ENCODE peak calls at places on chromosome X, in ten cellular contexts. J is ascending aorta, T is glutamatergic neuron, C is A549, Z is Peyer's patch, X is AG10803, O is PC-3, F is fibroblast of lung, I is left ventricle myocardium inferior, R is choroid plexus epithelial cell. A is an unnamed sample.

GRCh38 chrX:149286940-149287349 is 218.2 kb downstream of the IDS start:
- DNase-seq in Z (peak; percentile 63), F (peak; percentile 55), J (no peak), I (no peak), C (peak; percentile 38), R (peak; percentile 70), T (peak; percentile 39), X (peak; percentile 28), O (peak; percentile 52), A (peak; percentile 66)

GRCh38 chrX:105260291-105261043 is 40.0 kb upstream of the TEX13A start:
- DNase-seq in O (no peak), J (no peak), Z (no peak), I (peak; percentile 13), C (no peak), X (no peak), F (no peak), R (no peak), T (no peak), A (no peak)

GRCh38 chrX:107716045-107716684 is 59.4 kb downstream of the TSC22D3 start:
- DNase-seq in C (no peak), Z (peak; percentile 56), X (peak; percentile 23), I (no peak), R (peak; percentile 34), O (peak; percentile 28), T (peak; percentile 73), F (no peak), J (peak; percentile 64), A (peak; percentile 20)

GRCh38 chrX:19931146-19931545 is 43.7 kb upstream of the SH3KBP1 start:
- DNase-seq in C (no peak), I (no peak), T (no peak), F (no peak), O (no peak), X (peak; percentile 21), J (no peak), Z (no peak), R (no peak), A (no peak)

GRCh38 chrX:101462892-101463291 is 22.4 kb upstream of the ARMCX4 start:
- DNase-seq in O (peak; percentile 63), J (no peak), Z (no peak), C (peak; percentile 21), I (no peak), R (peak; percentile 62), F (peak; percentile 29), X (peak; percentile 21), T (no peak), A (peak; percentile 38)

GRCh38 chrX:2697741-2698294 is 6.7 kb downstream of the CD99 start:
- DNase-seq in F (peak; percentile 47), J (no peak), T (no peak), R (peak; percentile 49), I (no peak), X (no peak), O (no peak), Z (no peak), C (no peak), A (no peak)

GRCh38 chrX:103453655-103454054 is 65.6 kb downstream of the RAB40A start:
- DNase-seq in F (peak; percentile 97), O (peak; percentile 92), X (peak; percentile 86), Z (no peak), T (no peak), J (no peak), C (peak; percentile 59), R (peak; percentile 94), I (no peak), A (peak; percentile 93)

GRCh38 chrX:105483011-105483410 is 262.5 kb upstream of the TEX13A start:
- DNase-seq in O (peak; percentile 64), Z (no peak), J (no peak), I (no peak), T (no peak), C (no peak), R (peak; percentile 70), F (peak; percentile 60), X (no peak), A (peak; percentile 69)

GRCh38 chrX:102765794-102766193 is 45.3 kb downstream of the GPRASP3 start:
- DNase-seq in O (peak; percentile 45), Z (no peak), F (peak; percentile 64), C (peak; percentile 2), R (peak; percentile 7), X (peak; percentile 80), T (no peak), J (peak; percentile 68), I (no peak), A (peak; percentile 46)

GRCh38 chrX:108245462-108245861 is 153.9 kb downstream of the ATG4A start:
- DNase-seq in J (no peak), X (no peak), C (peak; percentile 2), T (no peak), R (no peak), O (peak; percentile 7), I (no peak), Z (no peak), F (no peak), A (no peak)

GRCh38 chrX:140141444-140142029 is 176.2 kb upstream of the CXorf66 start:
- DNase-seq in C (peak; percentile 35), T (peak; percentile 23), Z (peak; percentile 65), F (peak; percentile 28), J (no peak), O (peak; percentile 54), I (no peak), R (peak; percentile 35), X (peak; percentile 17), A (peak; percentile 40)

GRCh38 chrX:136336623-136337022 is 35.9 kb downstream of the ADGRG4 start:
- DNase-seq in C (peak; percentile 1), X (no peak), Z (no peak), F (no peak), T (no peak), J (no peak), I (no peak), R (peak; percentile 12), O (no peak), A (no peak)
- TF ChIP-seq CTCF in C (no peak), X (peak; percentile 31), Z (peak; percentile 17), F (peak; percentile 26), T (peak; percentile 72), J (no peak), I (peak; percentile 22), R (no peak), O (peak; percentile 54), A (peak; percentile 20)

DNA sequence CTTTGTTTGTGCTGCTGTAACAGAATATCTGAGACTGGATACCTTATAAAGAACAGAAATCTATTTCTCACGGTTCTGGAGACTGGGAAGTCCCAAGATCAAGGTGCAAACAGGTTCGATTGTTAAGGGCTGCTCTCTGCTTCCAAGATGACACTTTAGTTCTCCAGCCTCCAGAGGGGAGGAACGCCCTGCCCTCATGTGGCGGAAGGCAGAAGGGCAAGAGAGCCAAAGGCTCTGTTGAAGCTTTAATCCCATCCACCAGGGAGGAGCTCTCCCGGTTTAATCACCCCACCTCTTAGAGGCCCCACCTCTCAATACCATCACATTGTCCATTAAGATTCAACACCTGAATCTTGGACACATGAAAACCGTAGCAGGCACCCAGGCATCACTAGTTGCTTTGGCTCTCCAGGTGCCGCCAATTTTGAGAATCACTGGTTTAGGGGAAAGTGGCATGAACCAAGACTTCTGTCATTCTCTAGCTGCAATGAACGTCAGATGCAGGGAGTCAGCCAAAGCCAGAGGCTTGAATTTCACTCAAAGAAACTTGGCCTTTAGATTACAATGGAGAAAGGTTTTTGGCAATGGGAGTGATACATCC is 15.6 kb downstream of the FHL1 start:
- DNase-seq in I (peak; percentile 54), F (peak; percentile 59), Z (peak; percentile 72), T (peak; percentile 67), C (peak; percentile 59), X (peak; percentile 46), O (peak; percentile 82), J (peak; percentile 78), R (peak; percentile 68), A (peak; percentile 63)
- TF ChIP-seq CTCF in I (peak; percentile 79), F (peak; percentile 76), Z (peak; percentile 54), T (no peak), C (peak; percentile 62), X (peak; percentile 79), O (peak; percentile 82), J (peak; percentile 72), R (peak; percentile 82), A (peak; percentile 83)

GRCh38 chrX:125203379-125203736 is 116.3 kb upstream of the TEX13C start:
- DNase-seq in C (no peak), J (no peak), Z (no peak), F (no peak), O (no peak), I (peak; percentile 10), R (no peak), T (peak; percentile 34), X (no peak), A (no peak)

GRCh38 chrX:125202486-125203378 is 116.9 kb upstream of the TEX13C start:
- DNase-seq in I (peak; percentile 9), T (no peak), F (no peak), Z (no peak), X (no peak), J (no peak), O (no peak), C (no peak), R (no peak), A (no peak)

GRCh38 chrX:125205918-125206665 is 113.6 kb upstream of the TEX13C start:
- DNase-seq in X (no peak), F (no peak), J (no peak), C (peak; percentile 43), T (peak; percentile 45), Z (no peak), I (peak; percentile 12), O (peak; percentile 30), R (no peak), A (no peak)

GRCh38 chrX:125203737-125204578 is 115.7 kb upstream of the TEX13C start:
- DNase-seq in F (no peak), J (peak; percentile 66), I (peak; percentile 32), Z (no peak), C (peak; percentile 32), R (peak; percentile 1), O (peak; percentile 37), T (peak; percentile 53), X (peak; percentile 0), A (no peak)

DNA sequence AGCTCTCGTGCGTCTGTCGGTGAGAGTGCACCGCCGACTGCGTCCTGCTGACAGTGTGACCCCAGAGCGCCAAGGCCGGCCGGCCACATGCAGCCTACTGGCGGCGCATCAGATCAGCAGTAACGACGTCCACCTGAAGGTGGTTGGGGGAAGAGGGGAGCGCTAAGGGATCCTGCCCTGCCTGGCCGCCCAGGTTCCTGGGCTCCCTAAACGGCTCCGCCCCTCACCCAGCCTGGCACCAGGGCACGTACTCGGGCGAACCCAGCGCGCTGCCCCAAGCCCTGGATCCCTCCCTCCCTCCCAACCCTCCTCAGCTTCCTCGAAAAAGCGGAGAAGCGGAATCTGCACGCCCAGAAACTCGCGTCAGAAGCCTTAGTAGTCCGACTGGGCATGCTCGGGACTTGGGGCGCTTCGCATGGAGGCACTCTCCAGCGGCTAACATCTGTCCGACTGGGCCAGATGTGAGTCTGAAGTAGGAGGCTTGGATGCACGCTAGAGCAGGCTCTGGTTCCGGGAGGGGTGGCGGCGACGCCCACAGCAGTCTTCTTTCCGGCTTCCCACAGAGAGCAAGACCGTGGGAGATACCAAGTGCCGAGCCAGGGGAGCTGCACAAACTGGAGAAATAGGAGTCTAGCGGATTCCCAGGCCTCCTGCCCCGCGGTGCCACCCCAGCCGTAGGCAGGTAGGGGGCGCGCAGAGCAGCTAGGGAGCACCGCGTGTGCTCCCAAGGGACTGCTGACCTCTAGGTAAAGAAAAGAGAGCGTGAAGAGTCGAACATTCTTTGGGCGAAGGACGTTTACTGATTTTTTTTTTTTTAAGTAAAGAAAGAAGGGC is 114.4 kb upstream of the TEX13C start:
- DNase-seq in I (peak; percentile 49), C (peak; percentile 85), F (peak; percentile 0), J (peak; percentile 66), Z (peak; percentile 46), O (peak; percentile 66), R (peak; percentile 1), X (peak; percentile 6), T (peak; percentile 63), A (no peak)
- TF ChIP-seq CTCF in I (no peak), C (peak; percentile 42), F (no peak), J (no peak), Z (no peak), O (peak; percentile 55), R (no peak), X (no peak), T (peak; percentile 16), A (no peak)

GRCh38 chrX:30570505-30570904 is 7.1 kb downstream of the TASL start:
- DNase-seq in T (no peak), X (peak; percentile 10), R (peak; percentile 39), C (peak; percentile 25), F (peak; percentile 33), I (no peak), Z (no peak), O (peak; percentile 58), J (no peak), A (peak; percentile 39)
- TF ChIP-seq CTCF in T (peak; percentile 70), X (peak; percentile 49), R (peak; percentile 47), C (peak; percentile 58), F (peak; percentile 47), I (peak; percentile 60), Z (peak; percentile 65), O (peak; percentile 46), J (peak; percentile 22), A (peak; percentile 40)

A was measured in cardiac fibroblast.